ENCODE peak calls at places on chromosomes 13 and 19, in four cellular contexts. X, Q, W and P are unnamed samples.

GRCh38 chr13:21338651-21339278 is 120.3 kb downstream of the ZDHHC20 start:
- DNase-seq in X (no peak), Q (no peak), W (peak), P (no peak)

GRCh38 chr13:108326318-108326717 is 56.8 kb downstream of the TNFSF13B start:
- DNase-seq in Q (no peak), W (peak), X (no peak), P (peak)

GRCh38 chr13:103694033-103694432 is 627.8 kb upstream of the SLC10A2 start:
- DNase-seq in W (no peak), X (no peak), Q (no peak), P (no peak)

GRCh38 chr19:47419037-47419783 is at the start of gene MEIS3:
- DNase-seq in X (no peak), Q (no peak), W (no peak), P (no peak)

GRCh38 chr13:101343128-101343787 is 73.0 kb downstream of the NALCN start:
- DNase-seq in W (no peak), Q (no peak), X (no peak), P (no peak)

GRCh38 chr19:5445667-5446066 is 9.6 kb upstream of the ZNRF4 start:
- DNase-seq in W (no peak), Q (no peak), X (no peak), P (no peak)

GRCh38 chr19:56170261-56170660 is 5.5 kb upstream of the GALP start:
- DNase-seq in X (no peak), W (peak), Q (no peak), P (no peak)

GRCh38 chr19:7751157-7751783 is 3.9 kb upstream of the CD209 start:
- DNase-seq in W (no peak), Q (no peak), X (no peak), P (no peak)

GRCh38 chr13:112893570-112894422 is 75.2 kb upstream of the MCF2L start:
- DNase-seq in W (peak), X (peak), Q (no peak), P (peak)

GRCh38 chr13:52414963-52415362 is 9.0 kb upstream of the THSD1 start:
- DNase-seq in Q (no peak), X (no peak), W (no peak), P (no peak)

GRCh38 chr19:38781058-38781457 is 7.7 kb upstream of the LGALS7 start:
- DNase-seq in W (no peak), X (no peak), Q (no peak), P (no peak)

GRCh38 chr13:79485451-79485850 is 4.5 kb downstream of the NDFIP2 start:
- DNase-seq in Q (no peak), X (no peak), W (no peak), P (no peak)

GRCh38 chr13:95301947-95302386 is 716 bp upstream of the ABCC4 start:
- DNase-seq in Q (no peak), W (no peak), X (no peak), P (no peak)

GRCh38 chr13:73335226-73335625 is 276.4 kb downstream of the KLF5 start:
- DNase-seq in X (no peak), W (no peak), Q (no peak), P (no peak)

GRCh38 chr19:51351266-51351990 is 9.5 kb upstream of the VSIG10L start:
- DNase-seq in Q (no peak), X (no peak), W (no peak), P (no peak)

GRCh38 chr13:86476656-86477055 is 677.4 kb upstream of the SLITRK6 start:
- DNase-seq in Q (no peak), X (no peak), W (no peak), P (no peak)

GRCh38 chr13:20566424-20566916 is 487 bp upstream of the IFT88 start:
- DNase-seq in W (peak), Q (peak), X (no peak), P (peak)

GRCh38 chr19:2171349-2172145 is 7.8 kb downstream of the DOT1L start:
- DNase-seq in Q (no peak), X (peak), W (no peak), P (peak)

GRCh38 chr19:13849991-13850909 is 26.7 kb upstream of the NANOS3 start:
- DNase-seq in X (peak), Q (no peak), W (peak), P (peak)

GRCh38 chr13:53045110-53045509 is 16.5 kb downstream of the OLFM4 start:
- DNase-seq in X (no peak), W (no peak), Q (no peak), P (no peak)

GRCh38 chr19:40612831-40613668 is 11.9 kb downstream of the LTBP4 start:
- DNase-seq in X (peak), Q (no peak), W (peak), P (peak)

GRCh38 chr19:2507109-2507508 is 31.2 kb downstream of the GADD45B start:
- DNase-seq in X (no peak), Q (no peak), W (peak), P (no peak)

GRCh38 chr13:37143901-37144300 is 38.4 kb upstream of the CSNK1A1L start:
- DNase-seq in X (no peak), W (no peak), Q (no peak), P (no peak)

GRCh38 chr19:12733369-12733896 is 1.1 kb downstream of the TRIR start:
- DNase-seq in W (no peak), Q (no peak), X (no peak), P (no peak)

GRCh38 chr13:27446986-27447583 is 3.3 kb downstream of the MTIF3 start:
- DNase-seq in Q (no peak), W (no peak), X (no peak), P (no peak)

GRCh38 chr13:46307554-46307953 is 79.5 kb downstream of the RUBCNL start:
- DNase-seq in Q (no peak), W (no peak), X (no peak), P (no peak)

GRCh38 chr19:17103177-17103576 is 27.6 kb downstream of the MYO9B start:
- DNase-seq in X (no peak), W (no peak), Q (no peak), P (no peak)